ENCODE peak calls at places on chromosomes 12 and 14, in five cellular contexts. P is psoas muscle, G is foreskin keratinocyte, L is substantia nigra, C is sigmoid colon. A is an unnamed sample.

GRCh38 chr12:111766608-111767361 is at the start of gene ALDH2:
- DNase-seq in P (peak; percentile 85), G (no peak), L (peak; percentile 45), C (peak; percentile 91), A (peak; percentile 75)

GRCh38 chr12:113137861-113138783 is 2.6 kb upstream of the RASAL1 start:
- DNase-seq in P (no peak), G (no peak), L (no peak), C (no peak), A (no peak)

GRCh38 chr14:100056964-100057817 is 8.0 kb upstream of the EVL start:
- DNase-seq in P (no peak), G (peak; percentile 36), L (no peak), C (no peak), A (no peak)

GRCh38 chr12:21065845-21066244 is 65.1 kb upstream of the SLCO1B1 start:
- DNase-seq in P (no peak), G (no peak), L (no peak), C (no peak), A (no peak)

GRCh38 chr14:81686512-81686911 is 152.9 kb upstream of the SEL1L start:
- DNase-seq in P (no peak), G (no peak), L (no peak), C (no peak), A (no peak)

GRCh38 chr12:124633954-124634352 is 66.5 kb upstream of the NCOR2 start:
- DNase-seq in P (no peak), G (no peak), L (no peak), C (no peak), A (no peak)

GRCh38 chr12:93664573-93665138 is 12.5 kb upstream of the CRADD start:
- DNase-seq in P (no peak), G (peak; percentile 54), L (no peak), C (no peak), A (no peak)

GRCh38 chr12:57554453-57554852 is 4.6 kb downstream of the KIF5A start:
- DNase-seq in P (no peak), G (no peak), L (no peak), C (no peak), A (no peak)

GRCh38 chr12:57530396-57531142 is 7.9 kb downstream of the MBD6 start:
- DNase-seq in P (no peak), G (no peak), L (no peak), C (no peak), A (no peak)

GRCh38 chr14:45526715-45527549 is 273.9 kb upstream of the MIS18BP1 start:
- DNase-seq in P (peak; percentile 35), G (peak; percentile 35), L (no peak), C (no peak), A (no peak)

GRCh38 chr14:39315859-39316444 is 82.2 kb downstream of the MIA2 start:
- DNase-seq in P (no peak), G (no peak), L (no peak), C (no peak), A (no peak)

GRCh38 chr14:77582511-77582910 is 33.9 kb downstream of the SPTLC2 start:
- DNase-seq in P (no peak), G (no peak), L (no peak), C (no peak), A (no peak)

GRCh38 chr14:30621354-30621953 is 665 bp upstream of the SCFD1 start:
- DNase-seq in P (peak; percentile 35), G (no peak), L (no peak), C (no peak), A (no peak)

GRCh38 chr14:78566017-78566858 is 396.1 kb downstream of the NRXN3 start:
- DNase-seq in P (peak; percentile 82), G (peak; percentile 28), L (peak; percentile 32), C (peak; percentile 72), A (peak; percentile 82)

GRCh38 chr14:34099630-34100029 is 148.8 kb upstream of the EGLN3 start:
- DNase-seq in P (no peak), G (no peak), L (no peak), C (no peak), A (no peak)

GRCh38 chr14:96272777-96273471 is 16.9 kb downstream of the BDKRB1 start:
- DNase-seq in P (no peak), G (peak; percentile 59), L (no peak), C (no peak), A (no peak)

GRCh38 chr12:57135939-57136338 is 7.7 kb downstream of the LRP1 start:
- DNase-seq in P (peak; percentile 89), G (no peak), L (no peak), C (peak; percentile 90), A (no peak)

GRCh38 chr14:30798961-30799360 is 75.4 kb upstream of the COCH start:
- DNase-seq in P (no peak), G (no peak), L (no peak), C (no peak), A (no peak)

GRCh38 chr14:92473261-92473946 is 40.2 kb upstream of the RIN3 start:
- DNase-seq in P (peak; percentile 80), G (peak; percentile 15), L (no peak), C (no peak), A (peak; percentile 40)

GRCh38 chr12:114662512-114663177 is 21.3 kb downstream of the TBX3 start:
- DNase-seq in P (peak; percentile 80), G (peak; percentile 88), L (peak; percentile 8), C (peak; percentile 82), A (peak; percentile 74)

GRCh38 chr14:55328317-55328716 is 57.1 kb downstream of the FBXO34 start:
- DNase-seq in P (no peak), G (peak; percentile 43), L (no peak), C (no peak), A (no peak)

GRCh38 chr12:131863711-131864396 is 30.6 kb upstream of the ULK1 start:
- DNase-seq in P (no peak), G (peak; percentile 33), L (no peak), C (no peak), A (no peak)

DNA sequence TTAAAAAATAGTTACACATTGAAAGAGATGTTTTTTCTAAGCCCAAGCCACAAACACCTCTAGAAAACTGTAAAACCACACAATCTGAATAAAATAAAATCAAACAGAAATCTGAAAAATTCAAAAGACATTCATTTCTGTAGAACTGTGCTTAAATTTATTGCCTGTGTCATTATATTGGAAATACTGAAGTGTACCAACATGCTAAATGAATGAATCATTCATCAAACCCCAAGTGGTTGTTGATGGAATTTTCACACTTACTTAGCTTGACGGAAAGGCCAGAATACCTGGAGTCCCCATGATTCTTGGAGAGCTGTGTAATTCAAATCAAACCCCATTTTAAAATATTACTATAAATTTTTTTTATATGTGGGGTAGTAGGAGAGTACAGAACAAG is 2.7 kb downstream of the KITLG start:
- DNase-seq in P (no peak), G (peak; percentile 70), L (no peak), C (no peak), A (no peak)
- H3K27ac ChIP-seq in P (no peak overlapping the region), G (no peak overlapping the region), L (no peak overlapping the region), C (peak overlapping the region; percentile 85), A (no peak overlapping the region)

DNA sequence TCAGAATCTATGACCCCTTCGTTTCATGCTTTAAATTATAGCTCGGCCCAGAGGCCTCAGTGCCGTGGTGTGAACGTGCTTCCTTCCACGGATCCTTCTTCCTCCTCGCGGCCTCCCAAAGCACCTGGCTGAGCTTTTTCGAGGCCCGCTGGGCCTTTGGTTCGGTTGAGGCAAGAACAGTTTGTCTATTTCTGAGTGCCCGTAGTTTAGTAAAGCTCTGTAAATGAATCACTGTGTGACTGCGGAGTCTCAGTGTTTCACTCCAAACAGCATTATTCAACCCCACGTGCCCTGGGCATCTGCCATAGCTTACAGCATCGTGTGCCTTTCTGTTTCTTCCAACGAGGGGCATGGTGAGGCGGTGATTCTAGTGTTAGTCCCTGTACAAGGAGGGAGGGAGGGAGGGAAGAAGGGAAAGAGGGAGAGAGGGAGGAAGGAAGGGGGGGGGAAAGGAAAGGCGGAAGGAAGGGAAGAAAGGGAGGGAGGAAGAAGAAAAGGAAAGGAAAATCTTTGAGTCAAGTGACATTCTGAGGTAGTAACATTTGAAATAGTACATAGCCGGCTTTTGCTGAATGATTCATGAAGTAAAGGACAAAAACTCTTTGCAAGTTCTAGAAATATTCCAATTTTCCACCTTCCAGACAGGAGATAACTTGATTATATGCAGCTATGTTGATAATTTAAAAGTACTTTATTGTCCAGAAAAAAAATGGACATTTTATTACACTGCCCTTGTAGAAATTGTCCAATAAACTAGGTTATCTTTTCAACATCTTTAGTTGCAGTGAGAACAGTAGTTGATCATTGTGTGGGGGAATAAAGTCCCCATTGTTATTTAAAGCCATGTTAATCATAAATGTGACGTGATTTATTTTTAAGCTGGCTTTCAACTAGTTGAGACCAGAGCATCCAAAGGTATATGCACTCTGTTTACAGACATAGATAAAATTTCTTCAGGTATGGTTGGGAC is 1.2 kb upstream of the TRIM9 start:
- DNase-seq in P (peak; percentile 66), G (peak; percentile 18), L (peak; percentile 55), C (peak; percentile 83), A (no peak)
- H3K27ac ChIP-seq in P (peak overlapping the region; percentile 10), G (no peak overlapping the region), L (peak overlapping the region; percentile 97), C (peak overlapping the region; percentile 54), A (no peak overlapping the region)

GRCh38 chr14:53106768-53107167 is 46.4 kb downstream of the DDHD1 start:
- DNase-seq in P (no peak), G (no peak), L (no peak), C (no peak), A (no peak)
- H3K27ac ChIP-seq in P (no peak overlapping the region), G (no peak overlapping the region), L (no peak overlapping the region), C (no peak overlapping the region), A (no peak overlapping the region)

DNA sequence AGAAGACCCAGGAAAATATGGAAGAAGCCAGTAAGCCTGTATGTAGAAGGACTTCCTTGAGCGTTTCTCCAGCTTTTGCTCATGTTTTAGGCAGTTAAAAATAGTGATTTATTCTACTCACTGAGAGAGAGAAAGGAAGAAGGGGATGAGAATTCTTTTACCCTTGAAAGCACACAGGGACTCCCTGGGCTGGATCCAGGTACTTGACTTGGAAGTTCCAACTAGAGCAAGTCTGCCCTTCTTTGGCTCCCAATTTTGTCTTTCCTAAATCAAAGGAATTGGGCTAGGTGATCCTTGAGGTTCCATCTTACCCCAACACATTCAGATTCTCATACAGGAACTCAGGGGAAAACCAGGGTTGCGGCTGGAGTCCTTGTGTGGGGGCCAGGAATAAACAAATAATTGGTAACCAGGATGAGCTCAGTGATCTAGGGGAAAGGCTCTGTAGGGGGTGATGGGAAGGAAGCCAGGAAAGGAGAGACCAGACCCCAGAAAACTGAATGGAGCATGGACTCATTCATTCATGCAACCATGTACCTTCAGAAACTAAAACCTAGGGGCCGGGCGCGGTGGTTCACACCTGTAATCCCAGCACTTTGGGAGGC is 11.5 kb upstream of the ITGA5 start:
- DNase-seq in P (no peak), G (no peak), L (no peak), C (no peak), A (no peak)
- H3K27ac ChIP-seq in P (no peak overlapping the region), G (peak overlapping the region; percentile 5), L (no peak overlapping the region), C (peak overlapping the region; percentile 70), A (no peak overlapping the region)

GRCh38 chr12:62763319-62763718 is 171.6 kb downstream of the PPM1H start:
- DNase-seq in P (no peak), G (no peak), L (no peak), C (no peak), A (no peak)
- H3K27ac ChIP-seq in P (no peak overlapping the region), G (no peak overlapping the region), L (no peak overlapping the region), C (no peak overlapping the region), A (no peak overlapping the region)

GRCh38 chr12:38907171-38907923 is 2.0 kb upstream of the CPNE8 start:
- DNase-seq in P (no peak), G (no peak), L (no peak), C (no peak), A (no peak)
- H3K27ac ChIP-seq in P (no peak overlapping the region), G (no peak overlapping the region), L (no peak overlapping the region), C (peak overlapping the region; percentile 91), A (no peak overlapping the region)

A was measured in lung.